ENCODE peak calls at places on chromosomes 1 and 21, in four cellular contexts. One of them, this sample, is unnamed. For H3K27me3, the result is how much of the 10 kb centered on the place peaks cover.

GRCh38 chr1:43774359-43774758 is 67.0 kb downstream of the ST3GAL3 start:
- DNase-seq in CD8-positive, alpha-beta memory T cell: no peak
- DNase-seq in effector memory CD4-positive, alpha-beta T cell: no peak
- DNase-seq in prostate gland: no peak
- DNase-seq in this sample: no peak

GRCh38 chr21:44724166-44724565 is 12.8 kb upstream of the TSPEAR start:
- DNase-seq in CD8-positive, alpha-beta memory T cell: no peak
- DNase-seq in effector memory CD4-positive, alpha-beta T cell: no peak
- DNase-seq in prostate gland: no peak
- DNase-seq in this sample: no peak

GRCh38 chr21:45320991-45321656 is 33.4 kb upstream of the POFUT2 start:
- DNase-seq in CD8-positive, alpha-beta memory T cell: no peak
- DNase-seq in effector memory CD4-positive, alpha-beta T cell: no peak
- DNase-seq in prostate gland: no peak
- DNase-seq in this sample: no peak

GRCh38 chr1:239125027-239125426 is 261.3 kb upstream of the CHRM3 start:
- DNase-seq in CD8-positive, alpha-beta memory T cell: no peak
- DNase-seq in effector memory CD4-positive, alpha-beta T cell: no peak
- DNase-seq in prostate gland: no peak
- DNase-seq in this sample: no peak

GRCh38 chr21:32463889-32464300 is 51.4 kb downstream of the EVA1C start:
- DNase-seq in CD8-positive, alpha-beta memory T cell: no peak
- DNase-seq in effector memory CD4-positive, alpha-beta T cell: no peak
- DNase-seq in prostate gland: peak
- DNase-seq in this sample: no peak

GRCh38 chr1:207050768-207051614 is at the start of gene YOD1:
- DNase-seq in CD8-positive, alpha-beta memory T cell: peak
- DNase-seq in effector memory CD4-positive, alpha-beta T cell: peak
- DNase-seq in prostate gland: peak
- DNase-seq in this sample: peak

GRCh38 chr1:248852548-248852947 is 6.3 kb downstream of the ZNF692 start:
- DNase-seq in CD8-positive, alpha-beta memory T cell: no peak
- DNase-seq in effector memory CD4-positive, alpha-beta T cell: no peak
- DNase-seq in prostate gland: no peak
- DNase-seq in this sample: no peak

GRCh38 chr1:25556791-25557476 is 13.5 kb downstream of the LDLRAP1 start:
- DNase-seq in CD8-positive, alpha-beta memory T cell: no peak
- DNase-seq in effector memory CD4-positive, alpha-beta T cell: no peak
- DNase-seq in prostate gland: peak
- DNase-seq in this sample: no peak

GRCh38 chr1:192654607-192655389 is 18.9 kb downstream of the RGS13 start:
- DNase-seq in CD8-positive, alpha-beta memory T cell: no peak
- DNase-seq in effector memory CD4-positive, alpha-beta T cell: no peak
- DNase-seq in prostate gland: no peak
- DNase-seq in this sample: no peak

GRCh38 chr1:112546076-112546475 is 37.3 kb downstream of the WNT2B start:
- DNase-seq in CD8-positive, alpha-beta memory T cell: no peak
- DNase-seq in effector memory CD4-positive, alpha-beta T cell: no peak
- DNase-seq in prostate gland: no peak
- DNase-seq in this sample: no peak

GRCh38 chr1:155193275-155193990 is 14.3 kb downstream of the THBS3 start:
- DNase-seq in CD8-positive, alpha-beta memory T cell: peak
- DNase-seq in effector memory CD4-positive, alpha-beta T cell: peak
- DNase-seq in prostate gland: peak
- DNase-seq in this sample: no peak

GRCh38 chr1:38781872-38782617 is 77.5 kb downstream of the RRAGC start:
- DNase-seq in CD8-positive, alpha-beta memory T cell: no peak
- DNase-seq in effector memory CD4-positive, alpha-beta T cell: no peak
- DNase-seq in prostate gland: no peak
- DNase-seq in this sample: no peak

GRCh38 chr1:38784452-38785284 is 74.9 kb downstream of the RRAGC start:
- DNase-seq in CD8-positive, alpha-beta memory T cell: no peak
- DNase-seq in effector memory CD4-positive, alpha-beta T cell: no peak
- DNase-seq in prostate gland: no peak
- DNase-seq in this sample: no peak

GRCh38 chr1:38785285-38786039 is 74.1 kb downstream of the RRAGC start:
- DNase-seq in CD8-positive, alpha-beta memory T cell: no peak
- DNase-seq in effector memory CD4-positive, alpha-beta T cell: no peak
- DNase-seq in prostate gland: no peak
- DNase-seq in this sample: no peak

GRCh38 chr1:38786040-38786436 is 73.5 kb downstream of the RRAGC start:
- DNase-seq in CD8-positive, alpha-beta memory T cell: no peak
- DNase-seq in effector memory CD4-positive, alpha-beta T cell: no peak
- DNase-seq in prostate gland: no peak
- DNase-seq in this sample: no peak

GRCh38 chr1:38783659-38784229 is 75.8 kb downstream of the RRAGC start:
- DNase-seq in CD8-positive, alpha-beta memory T cell: no peak
- DNase-seq in effector memory CD4-positive, alpha-beta T cell: no peak
- DNase-seq in prostate gland: no peak
- DNase-seq in this sample: no peak
- H3K27me3 ChIP-seq in CD8-positive, alpha-beta memory T cell: under half
- H3K27me3 ChIP-seq in effector memory CD4-positive, alpha-beta T cell: under half
- H3K27me3 ChIP-seq in prostate gland: under half
- H3K27me3 ChIP-seq in this sample: under half

GRCh38 chr1:205436776-205437485 is 15.1 kb upstream of the LEMD1 start:
- DNase-seq in CD8-positive, alpha-beta memory T cell: no peak
- DNase-seq in effector memory CD4-positive, alpha-beta T cell: no peak
- DNase-seq in prostate gland: no peak
- DNase-seq in this sample: no peak
- H3K27me3 ChIP-seq in CD8-positive, alpha-beta memory T cell: under half
- H3K27me3 ChIP-seq in effector memory CD4-positive, alpha-beta T cell: under half
- H3K27me3 ChIP-seq in prostate gland: under half
- H3K27me3 ChIP-seq in this sample: under half

GRCh38 chr1:39659538-39659937 is 12.4 kb downstream of the NT5C1A start:
- DNase-seq in CD8-positive, alpha-beta memory T cell: no peak
- DNase-seq in effector memory CD4-positive, alpha-beta T cell: no peak
- DNase-seq in prostate gland: no peak
- DNase-seq in this sample: no peak
- H3K27me3 ChIP-seq in CD8-positive, alpha-beta memory T cell: under half
- H3K27me3 ChIP-seq in effector memory CD4-positive, alpha-beta T cell: under half
- H3K27me3 ChIP-seq in prostate gland: under half
- H3K27me3 ChIP-seq in this sample: under half

DNA sequence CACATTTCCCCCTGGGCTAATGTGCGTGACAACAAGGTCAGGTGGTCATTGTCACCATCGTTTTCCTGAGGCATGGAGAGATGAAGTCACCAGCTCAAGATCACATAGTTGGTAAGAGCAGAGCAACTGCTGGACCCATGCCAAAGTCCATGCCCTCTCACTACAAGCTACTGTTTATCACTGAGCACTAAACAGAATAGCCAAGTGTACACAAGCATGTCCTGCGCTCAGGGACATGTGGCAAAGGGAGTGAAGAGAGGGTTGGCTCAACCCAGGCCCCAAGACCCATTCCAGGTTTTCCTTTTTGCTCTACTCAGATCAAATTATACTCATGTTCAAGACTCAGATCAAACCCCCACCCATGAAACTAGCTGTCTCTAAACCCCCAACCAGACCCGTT is 20.8 kb downstream of the LRRC52 start:
- DNase-seq in CD8-positive, alpha-beta memory T cell: no peak
- DNase-seq in effector memory CD4-positive, alpha-beta T cell: no peak
- DNase-seq in prostate gland: no peak
- DNase-seq in this sample: no peak
- H3K27me3 ChIP-seq in CD8-positive, alpha-beta memory T cell: under half
- H3K27me3 ChIP-seq in effector memory CD4-positive, alpha-beta T cell: under half
- H3K27me3 ChIP-seq in prostate gland: under half
- H3K27me3 ChIP-seq in this sample: under half

GRCh38 chr1:3356827-3357457 is 97.5 kb upstream of the ARHGEF16 start:
- DNase-seq in CD8-positive, alpha-beta memory T cell: no peak
- DNase-seq in effector memory CD4-positive, alpha-beta T cell: no peak
- DNase-seq in prostate gland: no peak
- DNase-seq in this sample: no peak

GRCh38 chr1:3360158-3360440 is 94.4 kb upstream of the ARHGEF16 start:
- DNase-seq in CD8-positive, alpha-beta memory T cell: no peak
- DNase-seq in effector memory CD4-positive, alpha-beta T cell: no peak
- DNase-seq in prostate gland: no peak
- DNase-seq in this sample: no peak

GRCh38 chr1:3360646-3361257 is 93.7 kb upstream of the ARHGEF16 start:
- DNase-seq in CD8-positive, alpha-beta memory T cell: no peak
- DNase-seq in effector memory CD4-positive, alpha-beta T cell: no peak
- DNase-seq in prostate gland: no peak
- DNase-seq in this sample: no peak

GRCh38 chr1:3357526-3358297 is 96.8 kb upstream of the ARHGEF16 start:
- DNase-seq in CD8-positive, alpha-beta memory T cell: no peak
- DNase-seq in effector memory CD4-positive, alpha-beta T cell: no peak
- DNase-seq in prostate gland: no peak
- DNase-seq in this sample: no peak

DNA sequence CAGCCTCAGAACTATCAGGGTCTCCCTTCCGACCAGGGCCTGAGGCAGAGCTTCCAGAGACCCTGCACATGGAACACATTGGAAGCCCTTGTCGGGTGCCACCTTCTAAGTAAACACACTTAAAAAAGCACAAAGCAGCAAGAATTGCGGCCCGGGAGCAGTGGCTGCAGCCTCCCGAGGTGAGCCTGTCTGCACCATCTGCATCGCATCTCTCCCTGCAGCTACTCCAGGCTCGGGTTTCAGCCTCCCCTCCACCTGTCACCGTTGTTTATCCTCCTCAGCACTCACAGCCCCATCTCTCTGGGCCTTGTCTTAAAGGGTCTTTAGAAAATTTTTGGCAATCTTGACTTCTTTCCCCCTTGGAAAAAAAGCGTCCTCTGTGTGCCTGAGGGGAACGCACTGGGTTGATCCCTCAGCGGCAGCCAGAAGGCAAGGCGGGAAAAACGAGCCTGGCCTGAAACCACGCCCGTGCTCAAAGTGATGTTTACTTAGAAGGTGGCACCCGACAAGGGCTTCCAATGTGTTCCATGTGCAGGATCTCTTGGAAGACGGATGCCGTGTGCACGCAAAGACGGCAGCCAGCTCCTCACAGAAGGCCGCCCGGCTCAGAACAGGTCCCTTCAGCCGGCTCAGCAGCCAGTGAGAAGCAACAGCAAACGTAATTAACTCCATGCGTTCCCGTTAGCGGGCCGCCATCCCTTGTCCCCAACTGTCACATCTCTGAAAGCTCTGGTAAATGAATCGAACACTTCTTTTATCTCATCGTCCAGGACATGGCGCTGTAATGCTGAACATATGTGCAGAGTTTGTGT is 94.9 kb upstream of the ARHGEF16 start:
- DNase-seq in CD8-positive, alpha-beta memory T cell: no peak
- DNase-seq in effector memory CD4-positive, alpha-beta T cell: no peak
- DNase-seq in prostate gland: peak
- DNase-seq in this sample: no peak
- H3K27me3 ChIP-seq in CD8-positive, alpha-beta memory T cell: under half
- H3K27me3 ChIP-seq in effector memory CD4-positive, alpha-beta T cell: under half
- H3K27me3 ChIP-seq in prostate gland: under half
- H3K27me3 ChIP-seq in this sample: under half

GRCh38 chr1:156887324-156887723 is 6.2 kb upstream of the PEAR1 start:
- DNase-seq in CD8-positive, alpha-beta memory T cell: no peak
- DNase-seq in effector memory CD4-positive, alpha-beta T cell: no peak
- DNase-seq in prostate gland: no peak
- DNase-seq in this sample: no peak
- H3K27me3 ChIP-seq in CD8-positive, alpha-beta memory T cell: under half
- H3K27me3 ChIP-seq in effector memory CD4-positive, alpha-beta T cell: under half
- H3K27me3 ChIP-seq in prostate gland: under half
- H3K27me3 ChIP-seq in this sample: under half

GRCh38 chr1:200301152-200301551 is 108.7 kb downstream of the ZNF281 start:
- DNase-seq in CD8-positive, alpha-beta memory T cell: no peak
- DNase-seq in effector memory CD4-positive, alpha-beta T cell: no peak
- DNase-seq in prostate gland: no peak
- DNase-seq in this sample: no peak
- H3K27me3 ChIP-seq in CD8-positive, alpha-beta memory T cell: under half
- H3K27me3 ChIP-seq in effector memory CD4-positive, alpha-beta T cell: under half
- H3K27me3 ChIP-seq in prostate gland: under half
- H3K27me3 ChIP-seq in this sample: under half